ENCODE peak calls at places on chromosomes 13 and 19, in four cellular contexts. One of them, this sample, is unnamed.

GRCh38 chr13:28494537-28494860 is 429 bp downstream of the FLT1 start:
- DNase-seq in heart right ventricle: no peak
- DNase-seq in activated T-helper 1 cell treated with anti-CD3 and anti-CD28 coated beads, Interleukin-2, amount 50 U/mL, for 16 hours: no peak
- DNase-seq in aorta: no peak
- DNase-seq in this sample: no peak

GRCh38 chr19:2048104-2048958 is 2.7 kb downstream of the MKNK2 start:
- DNase-seq in heart right ventricle: no peak
- DNase-seq in activated T-helper 1 cell treated with anti-CD3 and anti-CD28 coated beads, Interleukin-2, amount 50 U/mL, for 16 hours: no peak
- DNase-seq in aorta: peak
- DNase-seq in this sample: no peak

GRCh38 chr19:823565-824121 is 1.9 kb upstream of the PLPPR3 start:
- DNase-seq in heart right ventricle: no peak
- DNase-seq in activated T-helper 1 cell treated with anti-CD3 and anti-CD28 coated beads, Interleukin-2, amount 50 U/mL, for 16 hours: no peak
- DNase-seq in aorta: no peak
- DNase-seq in this sample: no peak

GRCh38 chr19:50628551-50628950 is 11.1 kb downstream of the SYT3 start:
- DNase-seq in heart right ventricle: no peak
- DNase-seq in activated T-helper 1 cell treated with anti-CD3 and anti-CD28 coated beads, Interleukin-2, amount 50 U/mL, for 16 hours: no peak
- DNase-seq in aorta: no peak
- DNase-seq in this sample: no peak

GRCh38 chr19:39046037-39046821 is 13.9 kb upstream of the FBXO27 start:
- DNase-seq in heart right ventricle: no peak
- DNase-seq in activated T-helper 1 cell treated with anti-CD3 and anti-CD28 coated beads, Interleukin-2, amount 50 U/mL, for 16 hours: no peak
- DNase-seq in aorta: no peak
- DNase-seq in this sample: no peak

GRCh38 chr19:35622750-35623149 is 6.1 kb upstream of the RBM42 start:
- DNase-seq in heart right ventricle: no peak
- DNase-seq in activated T-helper 1 cell treated with anti-CD3 and anti-CD28 coated beads, Interleukin-2, amount 50 U/mL, for 16 hours: no peak
- DNase-seq in aorta: no peak
- DNase-seq in this sample: no peak

GRCh38 chr13:74444161-74444571 is 310.0 kb upstream of the KLF12 start:
- DNase-seq in heart right ventricle: no peak
- DNase-seq in activated T-helper 1 cell treated with anti-CD3 and anti-CD28 coated beads, Interleukin-2, amount 50 U/mL, for 16 hours: no peak
- DNase-seq in aorta: no peak
- DNase-seq in this sample: no peak

GRCh38 chr13:39462456-39462855 is 140.5 kb downstream of the LHFPL6 start:
- DNase-seq in heart right ventricle: no peak
- DNase-seq in activated T-helper 1 cell treated with anti-CD3 and anti-CD28 coated beads, Interleukin-2, amount 50 U/mL, for 16 hours: no peak
- DNase-seq in aorta: no peak
- DNase-seq in this sample: peak

GRCh38 chr19:16836115-16836905 is 7.1 kb downstream of the SIN3B start:
- DNase-seq in heart right ventricle: no peak
- DNase-seq in activated T-helper 1 cell treated with anti-CD3 and anti-CD28 coated beads, Interleukin-2, amount 50 U/mL, for 16 hours: no peak
- DNase-seq in aorta: peak
- DNase-seq in this sample: no peak

GRCh38 chr13:43908156-43909126 is 28.7 kb downstream of the LACC1 start:
- DNase-seq in heart right ventricle: no peak
- DNase-seq in activated T-helper 1 cell treated with anti-CD3 and anti-CD28 coated beads, Interleukin-2, amount 50 U/mL, for 16 hours: no peak
- DNase-seq in aorta: no peak
- DNase-seq in this sample: no peak

GRCh38 chr13:75872970-75873369 is 236.8 kb downstream of the LMO7 start:
- DNase-seq in heart right ventricle: no peak
- DNase-seq in activated T-helper 1 cell treated with anti-CD3 and anti-CD28 coated beads, Interleukin-2, amount 50 U/mL, for 16 hours: no peak
- DNase-seq in aorta: no peak
- DNase-seq in this sample: no peak

GRCh38 chr19:1261512-1261862 is 7.6 kb upstream of the CIRBP start:
- DNase-seq in heart right ventricle: peak
- DNase-seq in activated T-helper 1 cell treated with anti-CD3 and anti-CD28 coated beads, Interleukin-2, amount 50 U/mL, for 16 hours: no peak
- DNase-seq in aorta: no peak
- DNase-seq in this sample: no peak

GRCh38 chr19:8413593-8413923 is 453 bp downstream of the MARCHF2 start:
- DNase-seq in heart right ventricle: no peak
- DNase-seq in activated T-helper 1 cell treated with anti-CD3 and anti-CD28 coated beads, Interleukin-2, amount 50 U/mL, for 16 hours: no peak
- DNase-seq in aorta: no peak
- DNase-seq in this sample: no peak

GRCh38 chr19:405138-405965 is 3.6 kb downstream of the C2CD4C start:
- DNase-seq in heart right ventricle: no peak
- DNase-seq in activated T-helper 1 cell treated with anti-CD3 and anti-CD28 coated beads, Interleukin-2, amount 50 U/mL, for 16 hours: no peak
- DNase-seq in aorta: peak
- DNase-seq in this sample: no peak

GRCh38 chr19:30358821-30359580 is 13.2 kb upstream of the ZNF536 start:
- DNase-seq in heart right ventricle: no peak
- DNase-seq in activated T-helper 1 cell treated with anti-CD3 and anti-CD28 coated beads, Interleukin-2, amount 50 U/mL, for 16 hours: no peak
- DNase-seq in aorta: no peak
- DNase-seq in this sample: no peak

GRCh38 chr13:72164811-72165210 is 297.8 kb upstream of the DACH1 start:
- DNase-seq in heart right ventricle: no peak
- DNase-seq in activated T-helper 1 cell treated with anti-CD3 and anti-CD28 coated beads, Interleukin-2, amount 50 U/mL, for 16 hours: no peak
- DNase-seq in aorta: no peak
- DNase-seq in this sample: no peak

GRCh38 chr19:1064661-1065605 is 2.0 kb upstream of the ARHGAP45 start:
- DNase-seq in heart right ventricle: no peak
- DNase-seq in activated T-helper 1 cell treated with anti-CD3 and anti-CD28 coated beads, Interleukin-2, amount 50 U/mL, for 16 hours: no peak
- DNase-seq in aorta: peak
- DNase-seq in this sample: no peak

This sample was measured in DMS153.